ENCODE peak calls at places on chromosomes 3 and 15, in ten cellular contexts. T, I, N, Y, A, Q, O, D, H and P are unnamed samples.

GRCh38 chr3:57974796-57975388 is 33.3 kb upstream of the FLNB start:
- DNase-seq in T (peak; percentile 87), D (no peak), I (peak; percentile 97), Y (peak; percentile 95), Q (peak; percentile 91), H (peak; percentile 95), A (no peak), O (peak; percentile 79), N (peak; percentile 94), P (peak; percentile 98)

GRCh38 chr15:52289629-52290081 is 5.9 kb downstream of the MYO5C start:
- DNase-seq in D (no peak), N (peak; percentile 9), H (no peak), I (no peak), Y (no peak), A (no peak), O (no peak), Q (no peak), T (no peak), P (no peak)

GRCh38 chr15:31004220-31004733 is 12.8 kb upstream of the MTMR10 start:
- DNase-seq in H (no peak), N (no peak), O (no peak), I (no peak), T (no peak), Q (no peak), Y (no peak), D (no peak), A (no peak), P (no peak)

GRCh38 chr3:8482960-8483665 is 18.5 kb upstream of the LMCD1 start:
- DNase-seq in H (peak; percentile 92), D (no peak), Y (peak; percentile 96), Q (peak; percentile 87), T (peak; percentile 95), A (no peak), O (peak; percentile 63), I (peak; percentile 96), N (peak; percentile 96), P (peak; percentile 87)

GRCh38 chr3:13707456-13707855 is 158.5 kb downstream of the FBLN2 start:
- DNase-seq in Y (no peak), O (no peak), T (no peak), A (no peak), I (no peak), Q (no peak), H (no peak), N (no peak), D (peak; percentile 32), P (no peak)

GRCh38 chr3:187165144-187165543 is 25.8 kb upstream of the RPL39L start:
- DNase-seq in T (peak; percentile 57), D (no peak), H (peak; percentile 18), Y (peak; percentile 73), I (peak; percentile 47), Q (peak; percentile 55), A (peak; percentile 9), O (peak; percentile 81), N (peak; percentile 62), P (peak; percentile 35)

GRCh38 chr15:36506733-36507356 is 72.6 kb upstream of the CDIN1 start:
- DNase-seq in Y (no peak), H (no peak), O (no peak), Q (no peak), A (no peak), N (no peak), I (no peak), D (no peak), T (no peak), P (no peak)

GRCh38 chr3:28836199-28836598 is 444.7 kb upstream of the RBMS3 start:
- DNase-seq in I (no peak), O (no peak), A (no peak), D (no peak), T (no peak), Y (no peak), Q (peak; percentile 17), N (no peak), H (no peak), P (no peak)

GRCh38 chr3:84077479-84077878 is 881.3 kb upstream of the CADM2 start:
- DNase-seq in Q (peak; percentile 12), O (peak; percentile 4), Y (no peak), N (no peak), A (no peak), H (no peak), D (no peak), T (no peak), I (no peak), P (no peak)

GRCh38 chr3:67419779-67420178 is 234.6 kb downstream of the SUCLG2 start:
- DNase-seq in O (no peak), A (no peak), T (no peak), D (no peak), H (no peak), I (no peak), Q (no peak), Y (no peak), N (no peak), P (no peak)

GRCh38 chr3:38374221-38374620 is 27.6 kb downstream of the XYLB start:
- DNase-seq in T (no peak), O (no peak), H (no peak), D (peak; percentile 61), Q (no peak), A (peak; percentile 12), Y (no peak), N (no peak), I (no peak), P (no peak)

GRCh38 chr3:89113887-89114840 is 6.7 kb downstream of the EPHA3 start:
- DNase-seq in N (peak; percentile 64), A (peak; percentile 19), T (peak; percentile 72), Q (peak; percentile 84), H (peak; percentile 52), O (peak; percentile 85), D (peak; percentile 54), Y (peak; percentile 67), I (peak; percentile 70), P (no peak)